ENCODE peak calls at places on chromosomes 13 and 19, in five cellular contexts. One of them, this sample, is unnamed.

GRCh38 chr13:40272776-40273139 is 393.7 kb downstream of the FOXO1 start:
- DNase-seq in IMR-90: peak
- DNase-seq in left lung: no peak
- DNase-seq in HL-60: no peak
- DNase-seq in uterus: peak
- DNase-seq in this sample: no peak

GRCh38 chr19:29232315-29232852 is 19.4 kb upstream of the UQCRFS1 start:
- DNase-seq in IMR-90: no peak
- DNase-seq in HL-60: no peak
- DNase-seq in uterus: no peak
- DNase-seq in left lung: no peak
- DNase-seq in this sample: no peak

GRCh38 chr13:103287659-103288058 is 221.4 kb upstream of the SLC10A2 start:
- DNase-seq in uterus: no peak
- DNase-seq in HL-60: no peak
- DNase-seq in IMR-90: no peak
- DNase-seq in left lung: no peak
- DNase-seq in this sample: no peak

GRCh38 chr13:52991344-52992020 is 37.1 kb upstream of the OLFM4 start:
- DNase-seq in IMR-90: no peak
- DNase-seq in left lung: no peak
- DNase-seq in HL-60: no peak
- DNase-seq in uterus: no peak
- DNase-seq in this sample: no peak

GRCh38 chr13:43377149-43377548 is 353.8 kb downstream of the DNAJC15 start:
- DNase-seq in uterus: no peak
- DNase-seq in left lung: no peak
- DNase-seq in IMR-90: peak
- DNase-seq in HL-60: no peak
- DNase-seq in this sample: no peak

GRCh38 chr19:15381429-15381828 is 1.8 kb upstream of the AKAP8 start:
- DNase-seq in uterus: no peak
- DNase-seq in IMR-90: no peak
- DNase-seq in HL-60: no peak
- DNase-seq in left lung: no peak
- DNase-seq in this sample: no peak

GRCh38 chr19:34253711-34254551 is 423 bp upstream of the GARRE1 start:
- DNase-seq in uterus: peak
- DNase-seq in left lung: peak
- DNase-seq in HL-60: peak
- DNase-seq in IMR-90: peak
- DNase-seq in this sample: peak

GRCh38 chr13:97194473-97194872 is 27.7 kb upstream of the MBNL2 start:
- DNase-seq in HL-60: no peak
- DNase-seq in left lung: no peak
- DNase-seq in IMR-90: peak
- DNase-seq in uterus: no peak
- DNase-seq in this sample: no peak

GRCh38 chr19:10332158-10332964 is 968 bp downstream of the RAVER1 start:
- DNase-seq in left lung: no peak
- DNase-seq in HL-60: no peak
- DNase-seq in uterus: no peak
- DNase-seq in IMR-90: no peak
- DNase-seq in this sample: no peak

GRCh38 chr13:48412881-48413351 is at the start of gene LPAR6:
- DNase-seq in left lung: no peak
- DNase-seq in IMR-90: peak
- DNase-seq in HL-60: no peak
- DNase-seq in uterus: peak
- DNase-seq in this sample: no peak

GRCh38 chr19:39363909-39364457 is 21.8 kb downstream of the SAMD4B start:
- DNase-seq in IMR-90: peak
- DNase-seq in uterus: no peak
- DNase-seq in left lung: no peak
- DNase-seq in HL-60: no peak
- DNase-seq in this sample: peak

GRCh38 chr13:39875111-39875510 is 219.6 kb downstream of the COG6 start:
- DNase-seq in uterus: no peak
- DNase-seq in IMR-90: no peak
- DNase-seq in HL-60: no peak
- DNase-seq in left lung: no peak
- DNase-seq in this sample: no peak

GRCh38 chr13:94641432-94641941 is 39.8 kb downstream of the GPR180 start:
- DNase-seq in uterus: no peak
- DNase-seq in HL-60: no peak
- DNase-seq in IMR-90: peak
- DNase-seq in left lung: no peak
- DNase-seq in this sample: no peak

GRCh38 chr13:83975668-83976165 is 93.4 kb upstream of the SLITRK1 start:
- DNase-seq in uterus: no peak
- DNase-seq in HL-60: no peak
- DNase-seq in left lung: no peak
- DNase-seq in IMR-90: no peak
- DNase-seq in this sample: no peak

GRCh38 chr19:38100589-38100988 is 123.4 kb downstream of the DPF1 start:
- DNase-seq in IMR-90: no peak
- DNase-seq in uterus: no peak
- DNase-seq in HL-60: no peak
- DNase-seq in left lung: no peak
- DNase-seq in this sample: no peak

GRCh38 chr13:113537205-113537604 is 46.7 kb upstream of the DCUN1D2 start:
- DNase-seq in uterus: no peak
- DNase-seq in left lung: peak
- DNase-seq in HL-60: no peak
- DNase-seq in IMR-90: no peak
- DNase-seq in this sample: no peak

GRCh38 chr19:5308471-5309437 is 31.9 kb downstream of the PTPRS start:
- DNase-seq in IMR-90: peak
- DNase-seq in left lung: peak
- DNase-seq in HL-60: no peak
- DNase-seq in uterus: peak
- DNase-seq in this sample: peak
- H3K27ac ChIP-seq in IMR-90: peak
- H3K27ac ChIP-seq in left lung: peak
- H3K27ac ChIP-seq in HL-60: no peak
- H3K27ac ChIP-seq in uterus: peak
- H3K27ac ChIP-seq in this sample: peak

GRCh38 chr19:11556634-11557420 is 2.2 kb downstream of the ELOF1 start:
- DNase-seq in HL-60: no peak
- DNase-seq in IMR-90: no peak
- DNase-seq in uterus: no peak
- DNase-seq in left lung: no peak
- DNase-seq in this sample: no peak

GRCh38 chr19:11552666-11553372 is 6.2 kb downstream of the ELOF1 start:
- DNase-seq in uterus: no peak
- DNase-seq in HL-60: no peak
- DNase-seq in IMR-90: no peak
- DNase-seq in left lung: no peak
- DNase-seq in this sample: no peak

GRCh38 chr19:11555246-11555645 is 3.8 kb downstream of the ELOF1 start:
- DNase-seq in IMR-90: no peak
- DNase-seq in uterus: no peak
- DNase-seq in left lung: no peak
- DNase-seq in HL-60: no peak
- DNase-seq in this sample: no peak

GRCh38 chr19:11551603-11552235 is 7.3 kb downstream of the ELOF1 start:
- DNase-seq in left lung: no peak
- DNase-seq in HL-60: no peak
- DNase-seq in uterus: peak
- DNase-seq in IMR-90: no peak
- DNase-seq in this sample: no peak

GRCh38 chr19:11554160-11554559 is 4.9 kb downstream of the ELOF1 start:
- DNase-seq in HL-60: no peak
- DNase-seq in IMR-90: no peak
- DNase-seq in uterus: no peak
- DNase-seq in left lung: no peak
- DNase-seq in this sample: no peak
- H3K27ac ChIP-seq in HL-60: no peak
- H3K27ac ChIP-seq in IMR-90: no peak
- H3K27ac ChIP-seq in uterus: no peak
- H3K27ac ChIP-seq in left lung: no peak
- H3K27ac ChIP-seq in this sample: no peak

GRCh38 chr13:46531953-46532352 is 21.0 kb upstream of the LRCH1 start:
- DNase-seq in HL-60: no peak
- DNase-seq in left lung: no peak
- DNase-seq in uterus: no peak
- DNase-seq in IMR-90: no peak
- DNase-seq in this sample: no peak

GRCh38 chr13:46535002-46535401 is 18.0 kb upstream of the LRCH1 start:
- DNase-seq in IMR-90: no peak
- DNase-seq in HL-60: no peak
- DNase-seq in uterus: no peak
- DNase-seq in left lung: no peak
- DNase-seq in this sample: no peak

GRCh38 chr13:46530084-46530935 is 22.7 kb upstream of the LRCH1 start:
- DNase-seq in uterus: no peak
- DNase-seq in IMR-90: peak
- DNase-seq in HL-60: no peak
- DNase-seq in left lung: no peak
- DNase-seq in this sample: no peak

GRCh38 chr13:46541210-46541609 is 11.8 kb upstream of the LRCH1 start:
- DNase-seq in uterus: no peak
- DNase-seq in left lung: no peak
- DNase-seq in IMR-90: no peak
- DNase-seq in HL-60: no peak
- DNase-seq in this sample: no peak

DNA sequence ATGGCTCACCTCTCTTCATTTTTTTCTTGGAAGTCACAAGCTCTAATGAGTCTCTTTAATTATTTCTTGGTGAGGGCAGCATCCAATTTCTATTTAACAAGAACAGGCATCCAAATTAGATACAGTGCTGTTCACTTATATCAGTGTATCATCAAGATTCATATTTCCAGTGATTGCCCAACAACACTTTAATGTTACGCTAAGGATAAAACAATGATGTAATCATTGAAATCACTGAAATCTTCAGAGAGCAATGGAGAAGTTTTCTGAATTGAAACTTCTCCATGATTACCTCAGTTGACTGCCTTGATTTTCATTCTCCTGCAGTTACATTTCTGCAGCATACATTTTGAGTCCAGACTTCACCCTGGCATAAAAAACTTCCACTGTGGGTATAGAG is 17.1 kb upstream of the LRCH1 start:
- DNase-seq in IMR-90: peak
- DNase-seq in HL-60: no peak
- DNase-seq in uterus: no peak
- DNase-seq in left lung: no peak
- DNase-seq in this sample: no peak
- H3K27ac ChIP-seq in IMR-90: no peak
- H3K27ac ChIP-seq in HL-60: no peak
- H3K27ac ChIP-seq in uterus: no peak
- H3K27ac ChIP-seq in left lung: no peak
- H3K27ac ChIP-seq in this sample: no peak

GRCh38 chr13:28333204-28333900 is 161.6 kb downstream of the FLT1 start:
- DNase-seq in left lung: no peak
- DNase-seq in HL-60: no peak
- DNase-seq in uterus: no peak
- DNase-seq in IMR-90: no peak
- DNase-seq in this sample: no peak
- H3K27ac ChIP-seq in left lung: no peak
- H3K27ac ChIP-seq in HL-60: no peak
- H3K27ac ChIP-seq in uterus: no peak
- H3K27ac ChIP-seq in IMR-90: no peak
- H3K27ac ChIP-seq in this sample: no peak

GRCh38 chr19:11482384-11483050 is 1.7 kb upstream of the ELAVL3 start:
- DNase-seq in HL-60: peak
- DNase-seq in IMR-90: peak
- DNase-seq in uterus: peak
- DNase-seq in left lung: peak
- DNase-seq in this sample: no peak
- H3K27ac ChIP-seq in HL-60: no peak
- H3K27ac ChIP-seq in IMR-90: no peak
- H3K27ac ChIP-seq in uterus: no peak
- H3K27ac ChIP-seq in left lung: no peak
- H3K27ac ChIP-seq in this sample: peak

GRCh38 chr19:54473983-54474382 is 887 bp upstream of the CDC42EP5 start:
- DNase-seq in left lung: no peak
- DNase-seq in uterus: no peak
- DNase-seq in IMR-90: no peak
- DNase-seq in HL-60: no peak
- DNase-seq in this sample: no peak

GRCh38 chr19:54475706-54476105 is 2.6 kb upstream of the CDC42EP5 start:
- DNase-seq in uterus: no peak
- DNase-seq in IMR-90: no peak
- DNase-seq in HL-60: no peak
- DNase-seq in left lung: no peak
- DNase-seq in this sample: no peak

GRCh38 chr19:54470276-54470887 is 2.7 kb downstream of the CDC42EP5 start:
- DNase-seq in left lung: no peak
- DNase-seq in HL-60: no peak
- DNase-seq in uterus: no peak
- DNase-seq in IMR-90: no peak
- DNase-seq in this sample: no peak

GRCh38 chr19:54470991-54471782 is 1.9 kb downstream of the CDC42EP5 start:
- DNase-seq in HL-60: no peak
- DNase-seq in IMR-90: no peak
- DNase-seq in left lung: no peak
- DNase-seq in uterus: no peak
- DNase-seq in this sample: no peak

GRCh38 chr19:54473071-54473941 is at the start of gene CDC42EP5:
- DNase-seq in uterus: peak
- DNase-seq in left lung: peak
- DNase-seq in IMR-90: peak
- DNase-seq in HL-60: no peak
- DNase-seq in this sample: no peak
- H3K27ac ChIP-seq in uterus: peak
- H3K27ac ChIP-seq in left lung: peak
- H3K27ac ChIP-seq in IMR-90: peak
- H3K27ac ChIP-seq in HL-60: no peak
- H3K27ac ChIP-seq in this sample: no peak

GRCh38 chr19:55370305-55370988 is at the start of gene IL11:
- DNase-seq in IMR-90: peak
- DNase-seq in HL-60: no peak
- DNase-seq in uterus: no peak
- DNase-seq in left lung: no peak
- DNase-seq in this sample: no peak
- H3K27ac ChIP-seq in IMR-90: peak
- H3K27ac ChIP-seq in HL-60: no peak
- H3K27ac ChIP-seq in uterus: no peak
- H3K27ac ChIP-seq in left lung: no peak
- H3K27ac ChIP-seq in this sample: no peak

This sample was measured in caudate nucleus.